ENCODE peak calls at places on chromosome 1, in nine cellular contexts. One of them, this sample, is unnamed.

GRCh38 chr1:14220324-14220723 is 378.2 kb upstream of the KAZN start:
- DNase-seq in left lung: no peak
- DNase-seq in CD8-positive, alpha-beta T cell: no peak
- DNase-seq in Peyer's patch: no peak
- DNase-seq in tibial artery: no peak
- DNase-seq in HCT116: no peak
- DNase-seq in psoas muscle: no peak
- DNase-seq in SK-N-SH: no peak
- DNase-seq in PC-3: no peak
- DNase-seq in this sample: no peak

GRCh38 chr1:15436881-15437449 is 1.3 kb upstream of the CTRC start:
- DNase-seq in left lung: no peak
- DNase-seq in CD8-positive, alpha-beta T cell: no peak
- DNase-seq in Peyer's patch: no peak
- DNase-seq in tibial artery: no peak
- DNase-seq in HCT116: no peak
- DNase-seq in psoas muscle: no peak
- DNase-seq in SK-N-SH: no peak
- DNase-seq in PC-3: no peak
- DNase-seq in this sample: no peak

GRCh38 chr1:151992345-151993083 is 1.1 kb downstream of the S100A10 start:
- DNase-seq in left lung: peak; percentile 90
- DNase-seq in CD8-positive, alpha-beta T cell: no peak
- DNase-seq in Peyer's patch: peak; percentile 89
- DNase-seq in tibial artery: peak; percentile 87
- DNase-seq in HCT116: peak; percentile 99
- DNase-seq in psoas muscle: peak; percentile 88
- DNase-seq in SK-N-SH: no peak
- DNase-seq in PC-3: peak; percentile 100
- DNase-seq in this sample: peak; percentile 99

GRCh38 chr1:92795166-92795565 is 10.3 kb upstream of the EVI5 start:
- DNase-seq in left lung: no peak
- DNase-seq in CD8-positive, alpha-beta T cell: no peak
- DNase-seq in Peyer's patch: no peak
- DNase-seq in tibial artery: no peak
- DNase-seq in HCT116: no peak
- DNase-seq in psoas muscle: no peak
- DNase-seq in SK-N-SH: no peak
- DNase-seq in PC-3: no peak
- DNase-seq in this sample: no peak

GRCh38 chr1:145985502-145986439 is 10.6 kb downstream of the TXNIP start:
- DNase-seq in left lung: peak; percentile 67
- DNase-seq in CD8-positive, alpha-beta T cell: no peak
- DNase-seq in Peyer's patch: no peak
- DNase-seq in tibial artery: peak; percentile 68
- DNase-seq in HCT116: peak; percentile 33
- DNase-seq in psoas muscle: peak; percentile 89
- DNase-seq in SK-N-SH: no peak
- DNase-seq in PC-3: peak; percentile 87
- DNase-seq in this sample: no peak

GRCh38 chr1:180311011-180311730 is 81.1 kb downstream of the LHX4 start:
- DNase-seq in left lung: no peak
- DNase-seq in CD8-positive, alpha-beta T cell: no peak
- DNase-seq in Peyer's patch: no peak
- DNase-seq in tibial artery: no peak
- DNase-seq in HCT116: peak; percentile 22
- DNase-seq in psoas muscle: no peak
- DNase-seq in SK-N-SH: no peak
- DNase-seq in PC-3: peak; percentile 72
- DNase-seq in this sample: no peak

GRCh38 chr1:247273013-247273412 is 17.1 kb downstream of the VN1R5 start:
- DNase-seq in left lung: no peak
- DNase-seq in CD8-positive, alpha-beta T cell: no peak
- DNase-seq in Peyer's patch: no peak
- DNase-seq in tibial artery: no peak
- DNase-seq in HCT116: no peak
- DNase-seq in psoas muscle: no peak
- DNase-seq in SK-N-SH: no peak
- DNase-seq in PC-3: no peak
- DNase-seq in this sample: no peak

GRCh38 chr1:221693087-221693486 is 48.8 kb downstream of the DUSP10 start:
- DNase-seq in left lung: no peak
- DNase-seq in CD8-positive, alpha-beta T cell: no peak
- DNase-seq in Peyer's patch: no peak
- DNase-seq in tibial artery: no peak
- DNase-seq in HCT116: no peak
- DNase-seq in psoas muscle: no peak
- DNase-seq in SK-N-SH: no peak
- DNase-seq in PC-3: no peak
- DNase-seq in this sample: no peak

GRCh38 chr1:29415156-29415830 is 179.0 kb downstream of the PTPRU start:
- DNase-seq in left lung: no peak
- DNase-seq in CD8-positive, alpha-beta T cell: no peak
- DNase-seq in Peyer's patch: no peak
- DNase-seq in tibial artery: no peak
- DNase-seq in HCT116: peak; percentile 54
- DNase-seq in psoas muscle: no peak
- DNase-seq in SK-N-SH: peak; percentile 61
- DNase-seq in PC-3: peak; percentile 51
- DNase-seq in this sample: no peak

GRCh38 chr1:61213612-61214011 is 131.3 kb downstream of the NFIA start:
- DNase-seq in left lung: no peak
- DNase-seq in CD8-positive, alpha-beta T cell: no peak
- DNase-seq in Peyer's patch: no peak
- DNase-seq in tibial artery: no peak
- DNase-seq in HCT116: no peak
- DNase-seq in psoas muscle: no peak
- DNase-seq in SK-N-SH: no peak
- DNase-seq in PC-3: no peak
- DNase-seq in this sample: no peak
- TF ChIP-seq CTCF in left lung: no peak
- TF ChIP-seq CTCF in CD8-positive, alpha-beta T cell: no peak
- TF ChIP-seq CTCF in Peyer's patch: no peak
- TF ChIP-seq CTCF in tibial artery: no peak
- TF ChIP-seq CTCF in HCT116: no peak
- TF ChIP-seq CTCF in psoas muscle: no peak
- TF ChIP-seq CTCF in SK-N-SH: no peak
- TF ChIP-seq CTCF in PC-3: no peak
- TF ChIP-seq CTCF in this sample: no peak

GRCh38 chr1:1680031-1680911 is 12.3 kb downstream of the SLC35E2B start:
- DNase-seq in left lung: peak; percentile 17
- DNase-seq in CD8-positive, alpha-beta T cell: no peak
- DNase-seq in Peyer's patch: no peak
- DNase-seq in tibial artery: peak; percentile 34
- DNase-seq in HCT116: no peak
- DNase-seq in psoas muscle: peak; percentile 50
- DNase-seq in SK-N-SH: peak; percentile 13
- DNase-seq in PC-3: peak; percentile 1
- DNase-seq in this sample: no peak

GRCh38 chr1:1680912-1681273 is 11.7 kb downstream of the SLC35E2B start:
- DNase-seq in left lung: peak; percentile 11
- DNase-seq in CD8-positive, alpha-beta T cell: no peak
- DNase-seq in Peyer's patch: peak; percentile 71
- DNase-seq in tibial artery: peak; percentile 40
- DNase-seq in HCT116: no peak
- DNase-seq in psoas muscle: peak; percentile 23
- DNase-seq in SK-N-SH: peak; percentile 15
- DNase-seq in PC-3: peak; percentile 1
- DNase-seq in this sample: no peak

GRCh38 chr1:1678581-1679380 is 13.8 kb downstream of the SLC35E2B start:
- DNase-seq in left lung: peak; percentile 32
- DNase-seq in CD8-positive, alpha-beta T cell: peak; percentile 34
- DNase-seq in Peyer's patch: peak; percentile 93
- DNase-seq in tibial artery: peak; percentile 48
- DNase-seq in HCT116: no peak
- DNase-seq in psoas muscle: peak; percentile 34
- DNase-seq in SK-N-SH: peak; percentile 58
- DNase-seq in PC-3: peak; percentile 9
- DNase-seq in this sample: no peak

GRCh38 chr1:1684031-1684681 is 8.4 kb downstream of the SLC35E2B start:
- DNase-seq in left lung: no peak
- DNase-seq in CD8-positive, alpha-beta T cell: no peak
- DNase-seq in Peyer's patch: no peak
- DNase-seq in tibial artery: no peak
- DNase-seq in HCT116: no peak
- DNase-seq in psoas muscle: no peak
- DNase-seq in SK-N-SH: peak; percentile 9
- DNase-seq in PC-3: no peak
- DNase-seq in this sample: no peak

DNA sequence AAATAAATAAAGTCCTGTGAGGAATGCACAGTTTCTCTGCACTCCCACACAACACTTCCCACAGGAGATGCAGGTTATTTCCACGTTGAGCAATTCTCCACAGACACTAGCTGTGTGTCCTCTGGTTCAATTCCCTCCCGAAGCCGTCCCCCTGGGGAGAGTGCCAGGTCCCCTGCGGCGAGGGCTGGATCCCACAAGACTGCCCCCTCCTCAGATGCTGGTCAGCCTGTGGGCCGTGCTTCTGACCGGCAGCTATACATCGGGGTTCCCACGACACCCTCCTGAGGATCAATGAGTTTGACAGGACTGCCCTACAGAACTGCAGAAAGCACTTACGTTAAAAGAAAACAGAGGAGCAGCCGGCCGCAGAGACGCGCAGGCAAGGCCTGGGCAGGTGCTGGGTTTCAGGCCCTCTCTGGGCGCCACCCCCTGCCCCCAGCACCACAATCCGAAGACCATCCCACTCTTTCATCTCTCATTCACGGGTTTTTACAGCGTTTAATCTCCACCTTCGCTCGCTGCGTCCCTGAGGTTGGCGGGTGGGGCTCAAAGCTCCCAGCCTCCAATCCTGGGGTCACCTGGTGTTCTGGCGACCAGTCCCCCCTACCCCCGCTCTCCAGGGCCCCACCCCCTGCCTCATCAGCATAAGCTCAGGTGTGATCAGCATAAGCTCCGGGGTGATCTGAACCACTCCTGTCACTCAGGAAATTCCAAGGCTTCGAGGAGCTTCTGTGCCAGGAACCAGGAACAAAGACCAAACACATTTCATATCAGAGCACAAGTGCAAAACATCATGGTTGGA is 9.3 kb downstream of the SLC35E2B start:
- DNase-seq in left lung: no peak
- DNase-seq in CD8-positive, alpha-beta T cell: no peak
- DNase-seq in Peyer's patch: peak; percentile 65
- DNase-seq in tibial artery: no peak
- DNase-seq in HCT116: no peak
- DNase-seq in psoas muscle: peak; percentile 44
- DNase-seq in SK-N-SH: peak; percentile 10
- DNase-seq in PC-3: no peak
- DNase-seq in this sample: no peak
- H3K4me1 ChIP-seq in left lung: no peaks in the 10 kb centered on the region
- H3K4me1 ChIP-seq in CD8-positive, alpha-beta T cell: peaks cover 16% of the 10 kb centered on the region
- H3K4me1 ChIP-seq in Peyer's patch: peaks cover 48% of the 10 kb centered on the region
- H3K4me1 ChIP-seq in tibial artery: peaks cover 22% of the 10 kb centered on the region
- H3K4me1 ChIP-seq in HCT116: peaks cover 30% of the 10 kb centered on the region
- H3K4me1 ChIP-seq in psoas muscle: no peaks in the 10 kb centered on the region
- H3K4me1 ChIP-seq in SK-N-SH: peaks cover 5% of the 10 kb centered on the region
- H3K4me1 ChIP-seq in PC-3: peaks cover 8% of the 10 kb centered on the region
- H3K4me1 ChIP-seq in this sample: peaks cover 5% of the 10 kb centered on the region

GRCh38 chr1:98314591-98314990 is 346.9 kb upstream of the SNX7 start:
- DNase-seq in left lung: no peak
- DNase-seq in CD8-positive, alpha-beta T cell: no peak
- DNase-seq in Peyer's patch: no peak
- DNase-seq in tibial artery: no peak
- DNase-seq in HCT116: no peak
- DNase-seq in psoas muscle: no peak
- DNase-seq in SK-N-SH: no peak
- DNase-seq in PC-3: no peak
- DNase-seq in this sample: no peak

GRCh38 chr1:98316286-98316685 is 345.2 kb upstream of the SNX7 start:
- DNase-seq in left lung: no peak
- DNase-seq in CD8-positive, alpha-beta T cell: no peak
- DNase-seq in Peyer's patch: no peak
- DNase-seq in tibial artery: no peak
- DNase-seq in HCT116: no peak
- DNase-seq in psoas muscle: no peak
- DNase-seq in SK-N-SH: no peak
- DNase-seq in PC-3: peak; percentile 78
- DNase-seq in this sample: peak; percentile 61

GRCh38 chr1:98321191-98321590 is 340.3 kb upstream of the SNX7 start:
- DNase-seq in left lung: no peak
- DNase-seq in CD8-positive, alpha-beta T cell: no peak
- DNase-seq in Peyer's patch: no peak
- DNase-seq in tibial artery: no peak
- DNase-seq in HCT116: no peak
- DNase-seq in psoas muscle: no peak
- DNase-seq in SK-N-SH: no peak
- DNase-seq in PC-3: peak; percentile 54
- DNase-seq in this sample: no peak

DNA sequence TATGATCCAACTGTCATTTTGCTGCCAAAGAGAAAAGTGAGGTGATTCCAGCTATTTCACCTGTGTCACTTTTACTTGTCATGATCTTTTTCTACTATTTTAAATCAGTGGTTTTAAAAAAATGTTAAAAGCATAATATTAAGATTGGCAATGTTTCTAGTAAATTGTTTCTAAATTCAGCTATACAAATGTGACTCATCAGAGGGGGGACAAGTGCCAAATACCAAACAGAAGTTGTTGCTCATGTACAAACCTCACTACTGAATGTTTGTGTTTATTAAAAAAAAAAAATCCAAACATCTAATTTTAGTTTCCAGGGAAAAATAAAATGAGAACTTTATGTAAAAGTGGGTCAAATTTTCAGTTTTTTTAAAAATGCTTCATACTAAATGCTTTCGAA is 346.2 kb upstream of the SNX7 start:
- DNase-seq in left lung: no peak
- DNase-seq in CD8-positive, alpha-beta T cell: no peak
- DNase-seq in Peyer's patch: no peak
- DNase-seq in tibial artery: no peak
- DNase-seq in HCT116: no peak
- DNase-seq in psoas muscle: no peak
- DNase-seq in SK-N-SH: no peak
- DNase-seq in PC-3: peak; percentile 78
- DNase-seq in this sample: no peak
- H3K27ac ChIP-seq in left lung: no peak overlapping the region
- H3K27ac ChIP-seq in CD8-positive, alpha-beta T cell: no peak overlapping the region
- H3K27ac ChIP-seq in Peyer's patch: no peak overlapping the region
- H3K27ac ChIP-seq in tibial artery: peak overlapping the region; percentile 34
- H3K27ac ChIP-seq in HCT116: no peak overlapping the region
- H3K27ac ChIP-seq in psoas muscle: no peak overlapping the region
- H3K27ac ChIP-seq in SK-N-SH: no peak overlapping the region
- H3K27ac ChIP-seq in PC-3: peak overlapping the region; percentile 61
- H3K27ac ChIP-seq in this sample: no peak overlapping the region

DNA sequence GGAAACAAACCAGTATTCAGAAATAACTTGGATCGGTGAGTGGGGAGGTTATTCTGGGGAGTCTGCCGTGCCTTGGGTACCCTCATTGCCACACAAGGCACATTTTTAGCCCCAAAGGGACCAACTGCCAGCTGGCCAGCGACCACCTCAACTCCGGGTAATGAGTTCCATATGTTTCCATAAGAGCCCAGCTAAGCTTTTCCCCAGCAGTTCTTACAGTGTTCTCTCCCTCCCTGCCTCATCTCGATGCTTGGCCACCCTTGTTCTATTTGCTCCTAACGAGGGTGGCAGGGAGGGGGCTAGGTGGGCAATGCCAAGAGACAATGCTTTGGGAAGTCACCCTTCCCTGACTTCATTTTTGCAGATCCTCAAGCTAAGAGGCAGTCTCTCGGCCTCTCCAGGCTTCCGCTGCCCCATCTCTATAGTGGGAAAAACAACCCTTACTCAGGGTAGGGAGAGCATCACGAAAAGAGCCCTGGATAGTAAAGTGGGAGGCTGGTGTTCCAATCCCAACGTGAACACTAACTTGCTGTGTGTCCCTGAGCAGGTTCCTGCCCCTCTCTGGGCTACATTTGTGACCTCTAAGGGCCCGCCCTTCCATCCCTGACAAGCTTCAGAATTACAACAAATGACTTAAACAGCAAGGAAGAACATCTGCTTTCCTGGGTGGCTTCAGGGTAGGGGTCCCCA is 6.0 kb downstream of the ID3 start:
- DNase-seq in left lung: no peak
- DNase-seq in CD8-positive, alpha-beta T cell: no peak
- DNase-seq in Peyer's patch: no peak
- DNase-seq in tibial artery: no peak
- DNase-seq in HCT116: no peak
- DNase-seq in psoas muscle: no peak
- DNase-seq in SK-N-SH: no peak
- DNase-seq in PC-3: no peak
- DNase-seq in this sample: no peak
- TF ChIP-seq CTCF in left lung: no peak
- TF ChIP-seq CTCF in CD8-positive, alpha-beta T cell: no peak
- TF ChIP-seq CTCF in Peyer's patch: no peak
- TF ChIP-seq CTCF in tibial artery: no peak
- TF ChIP-seq CTCF in HCT116: no peak
- TF ChIP-seq CTCF in psoas muscle: no peak
- TF ChIP-seq CTCF in SK-N-SH: no peak
- TF ChIP-seq CTCF in PC-3: no peak
- TF ChIP-seq CTCF in this sample: no peak